ENCODE peak calls at places on chromosomes 11 and 22, in ten cellular contexts. A is upper lobe of left lung, U is fibroblast of the aortic adventitia, Y is H1, F is AG10803, P is fibroblast of pulmonary artery, M is cardiac fibroblast, O is body of pancreas, R is choroid plexus epithelial cell, T is AG04450. Z is an unnamed sample.

GRCh38 chr11:111633248-111633647 is 31.0 kb downstream of the SIK2 start:
- DNase-seq in A (no peak), U (no peak), Y (no peak), F (no peak), P (no peak), M (no peak), O (peak), R (no peak), T (no peak), Z (no peak)

GRCh38 chr11:69241844-69242582 is 51.9 kb upstream of the MYEOV start:
- DNase-seq in A (no peak), U (no peak), Y (no peak), F (no peak), P (no peak), M (no peak), O (no peak), R (no peak), T (no peak), Z (peak)

GRCh38 chr11:13944801-13945505 is 17.6 kb upstream of the SPON1 start:
- DNase-seq in A (no peak), U (no peak), Y (no peak), F (peak), P (no peak), M (no peak), O (no peak), R (no peak), T (no peak), Z (no peak)

GRCh38 chr11:95341246-95341645 is 110.2 kb upstream of the SESN3 start:
- DNase-seq in A (no peak), U (no peak), Y (no peak), F (peak), P (no peak), M (no peak), O (no peak), R (no peak), T (no peak), Z (peak)

GRCh38 chr11:78251083-78251699 is 62.5 kb downstream of the USP35 start:
- DNase-seq in A (no peak), U (peak), Y (no peak), F (peak), P (peak), M (peak), O (no peak), R (peak), T (no peak), Z (peak)

GRCh38 chr11:45079943-45080719 is 66.3 kb upstream of the PRDM11 start:
- DNase-seq in A (no peak), U (no peak), Y (no peak), F (no peak), P (no peak), M (no peak), O (peak), R (no peak), T (no peak), Z (no peak)

GRCh38 chr11:11396290-11397042 is 43.4 kb upstream of the CSNK2A3 start:
- DNase-seq in A (no peak), U (peak), Y (no peak), F (peak), P (peak), M (peak), O (peak), R (peak), T (peak), Z (peak)

GRCh38 chr22:46012881-46013281 is 35.9 kb upstream of the WNT7B start:
- DNase-seq in A (peak), U (no peak), Y (no peak), F (no peak), P (no peak), M (no peak), O (no peak), R (no peak), T (no peak), Z (no peak)

GRCh38 chr11:35145249-35145648 is 6.3 kb downstream of the CD44 start:
- DNase-seq in A (no peak), U (no peak), Y (no peak), F (peak), P (no peak), M (no peak), O (peak), R (peak), T (no peak), Z (no peak)

GRCh38 chr11:11268119-11268518 is 84.9 kb downstream of the CSNK2A3 start:
- DNase-seq in A (no peak), U (no peak), Y (no peak), F (no peak), P (no peak), M (no peak), O (no peak), R (no peak), T (no peak), Z (no peak)

GRCh38 chr22:17803871-17804270 is 29.6 kb upstream of the BID start:
- DNase-seq in A (no peak), U (no peak), Y (no peak), F (no peak), P (no peak), M (no peak), O (no peak), R (no peak), T (no peak), Z (no peak)

GRCh38 chr22:45171830-45172229 is 8.1 kb downstream of the NUP50 start:
- DNase-seq in A (no peak), U (no peak), Y (no peak), F (no peak), P (no peak), M (no peak), O (no peak), R (no peak), T (no peak), Z (no peak)

GRCh38 chr11:28566643-28567042 is 458.5 kb downstream of the METTL15 start:
- DNase-seq in A (no peak), U (peak), Y (peak), F (peak), P (peak), M (peak), O (peak), R (peak), T (peak), Z (peak)

GRCh38 chr22:36865346-36865745 is 4.5 kb downstream of the NCF4 start:
- DNase-seq in A (no peak), U (no peak), Y (no peak), F (no peak), P (peak), M (peak), O (no peak), R (no peak), T (no peak), Z (peak)

GRCh38 chr11:88421530-88421929 is 84.0 kb upstream of the CTSC start:
- DNase-seq in A (no peak), U (peak), Y (no peak), F (peak), P (peak), M (peak), O (peak), R (peak), T (no peak), Z (peak)

GRCh38 chr11:133082453-133082781 is 449.9 kb downstream of the OPCML start:
- DNase-seq in A (no peak), U (no peak), Y (no peak), F (no peak), P (peak), M (peak), O (peak), R (no peak), T (no peak), Z (no peak)

GRCh38 chr11:90223248-90223585 is 368 bp upstream of the CHORDC1 start:
- DNase-seq in A (no peak), U (no peak), Y (no peak), F (no peak), P (no peak), M (no peak), O (no peak), R (no peak), T (no peak), Z (no peak)

GRCh38 chr11:112132737-112133136 is 31.2 kb downstream of the IL18 start:
- DNase-seq in A (no peak), U (no peak), Y (no peak), F (no peak), P (no peak), M (no peak), O (no peak), R (no peak), T (no peak), Z (no peak)

GRCh38 chr11:58837707-58838388 is 6.7 kb downstream of the GLYATL2 start:
- DNase-seq in A (no peak), U (no peak), Y (no peak), F (no peak), P (no peak), M (no peak), O (no peak), R (no peak), T (no peak), Z (no peak)

GRCh38 chr22:28711820-28712777 is 29.5 kb downstream of the CHEK2 start:
- DNase-seq in A (no peak), U (peak), Y (no peak), F (peak), P (peak), M (peak), O (peak), R (peak), T (peak), Z (peak)

GRCh38 chr22:26339755-26340154 is 89.3 kb upstream of the ASPHD2 start:
- DNase-seq in A (no peak), U (no peak), Y (no peak), F (no peak), P (no peak), M (no peak), O (no peak), R (no peak), T (no peak), Z (no peak)

GRCh38 chr22:23478175-23478574 is 101.9 kb downstream of the IGLL1 start:
- DNase-seq in A (no peak), U (no peak), Y (no peak), F (no peak), P (no peak), M (no peak), O (no peak), R (peak), T (no peak), Z (peak)

GRCh38 chr11:128565881-128566280 is 21.5 kb downstream of the ETS1 start:
- DNase-seq in A (no peak), U (no peak), Y (no peak), F (no peak), P (no peak), M (no peak), O (peak), R (no peak), T (no peak), Z (peak)

GRCh38 chr11:1825039-1825740 is 9.6 kb upstream of the SYT8 start:
- DNase-seq in A (peak), U (no peak), Y (peak), F (no peak), P (peak), M (peak), O (peak), R (peak), T (no peak), Z (peak)

GRCh38 chr11:123185326-123185725 is 9.7 kb downstream of the CLMP start:
- DNase-seq in A (no peak), U (no peak), Y (no peak), F (no peak), P (no peak), M (no peak), O (no peak), R (no peak), T (no peak), Z (no peak)

GRCh38 chr11:44774131-44774530 is 47.4 kb downstream of the TSPAN18 start:
- DNase-seq in A (no peak), U (no peak), Y (no peak), F (peak), P (no peak), M (no peak), O (no peak), R (no peak), T (no peak), Z (peak)

GRCh38 chr11:106152013-106152412 is 74.6 kb downstream of the AASDHPPT start:
- DNase-seq in A (no peak), U (peak), Y (no peak), F (peak), P (peak), M (peak), O (peak), R (peak), T (no peak), Z (no peak)

GRCh38 chr22:36177160-36177559 is 16.6 kb upstream of the APOL3 start:
- DNase-seq in A (no peak), U (no peak), Y (no peak), F (no peak), P (no peak), M (no peak), O (no peak), R (no peak), T (no peak), Z (no peak)

GRCh38 chr11:112377946-112378345 is 117.3 kb upstream of the PLET1 start:
- DNase-seq in A (no peak), U (no peak), Y (no peak), F (no peak), P (no peak), M (no peak), O (no peak), R (no peak), T (no peak), Z (no peak)

GRCh38 chr11:691710-692590 is 3.1 kb downstream of the DEAF1 start:
- DNase-seq in A (no peak), U (no peak), Y (no peak), F (no peak), P (no peak), M (no peak), O (no peak), R (no peak), T (no peak), Z (no peak)

GRCh38 chr11:9855579-9856260 is 191.8 kb downstream of the SWAP70 start:
- DNase-seq in A (no peak), U (no peak), Y (no peak), F (peak), P (no peak), M (no peak), O (no peak), R (no peak), T (no peak), Z (no peak)

GRCh38 chr11:92480519-92480918 is 255.9 kb downstream of the FAT3 start:
- DNase-seq in A (no peak), U (no peak), Y (no peak), F (peak), P (peak), M (no peak), O (no peak), R (no peak), T (no peak), Z (no peak)

GRCh38 chr11:8777907-8778767 is 95.5 kb downstream of the RPL27A start:
- DNase-seq in A (peak), U (peak), Y (no peak), F (peak), P (peak), M (peak), O (peak), R (peak), T (no peak), Z (peak)

GRCh38 chr11:70505331-70505731 is 107.0 kb downstream of the CTTN start:
- DNase-seq in A (no peak), U (no peak), Y (no peak), F (no peak), P (no peak), M (no peak), O (no peak), R (no peak), T (no peak), Z (no peak)

DNA sequence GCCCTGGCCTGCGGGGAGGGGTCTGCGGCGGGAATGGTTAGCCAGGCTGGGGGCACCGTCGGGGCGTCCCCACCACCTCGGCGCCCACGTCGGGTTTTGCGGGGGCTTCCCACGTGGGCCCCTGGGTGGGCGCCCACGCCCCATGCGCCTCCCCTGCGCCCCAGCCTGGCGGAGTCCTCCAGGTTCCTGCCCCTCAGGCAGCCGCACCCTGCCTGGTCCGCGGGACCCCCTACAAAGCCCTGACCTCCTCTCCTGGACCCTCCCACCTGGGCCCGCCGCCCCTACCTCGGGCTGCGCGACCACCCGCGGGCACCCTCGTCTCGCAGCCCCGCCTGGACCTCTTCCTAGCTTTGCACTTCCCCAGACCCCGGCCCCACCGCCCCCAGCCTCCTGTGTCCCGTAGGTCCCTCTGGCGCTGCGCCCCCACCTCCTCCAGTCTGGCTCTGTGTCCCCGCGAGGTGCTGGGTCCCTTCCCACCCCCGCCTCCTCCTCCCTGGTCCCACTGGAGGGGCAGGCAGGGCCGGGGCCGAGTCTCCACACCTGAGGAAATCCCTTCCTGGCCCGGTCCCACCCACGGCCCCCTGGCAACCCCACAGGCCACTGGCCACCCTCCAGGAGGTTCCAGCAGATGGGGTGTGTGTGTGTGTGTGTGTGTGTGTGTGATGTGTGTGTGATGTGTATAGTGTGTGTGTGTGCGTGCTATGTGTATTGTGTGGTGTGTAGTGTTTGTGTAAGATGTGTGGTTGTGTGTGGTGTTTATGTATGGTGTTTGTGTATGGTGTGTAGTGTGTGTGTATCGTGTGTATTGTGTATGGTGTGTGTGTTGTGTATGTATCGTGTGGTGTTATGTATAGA is 11.8 kb downstream of the PIM3 start:
- DNase-seq in A (peak), U (no peak), Y (no peak), F (no peak), P (no peak), M (no peak), O (no peak), R (no peak), T (no peak), Z (no peak)
- H3K4me3 ChIP-seq in A (no peak), U (no peak), Y (no peak), F (no peak), P (no peak), M (no peak), O (no peak), R (no peak), T (peak), Z (no peak)

DNA sequence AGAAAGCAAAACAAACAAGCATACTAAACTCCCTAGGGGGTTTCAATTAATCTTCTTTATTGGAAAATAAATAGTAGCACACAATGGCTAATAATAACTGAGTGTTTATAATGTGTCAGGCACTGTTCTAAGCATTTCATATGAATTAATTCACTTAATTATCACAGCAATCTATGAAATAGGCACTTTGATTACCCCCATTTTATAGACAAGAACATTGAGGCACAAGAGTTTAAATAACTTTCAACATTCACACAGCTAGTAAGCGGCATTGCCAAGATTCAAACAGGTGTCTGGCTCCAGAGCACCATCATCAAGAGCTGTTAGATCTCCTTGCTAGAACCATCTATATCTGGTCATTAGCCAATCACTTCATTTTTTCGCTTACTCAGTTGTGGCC is 43.1 kb downstream of the PRCP start:
- DNase-seq in A (no peak), U (no peak), Y (no peak), F (no peak), P (no peak), M (no peak), O (no peak), R (no peak), T (no peak), Z (no peak)
- TF ChIP-seq CTCF in A (no peak), U (no peak), Y (no peak), F (no peak), P (no peak), M (no peak), O (no peak), R (no peak), T (no peak), Z (no peak)

GRCh38 chr22:47156352-47157092 is 394.1 kb downstream of the TBC1D22A start:
- DNase-seq in A (no peak), U (no peak), Y (no peak), F (no peak), P (no peak), M (no peak), O (peak), R (no peak), T (no peak), Z (no peak)

GRCh38 chr22:47153854-47154542 is 391.5 kb downstream of the TBC1D22A start:
- DNase-seq in A (peak), U (no peak), Y (no peak), F (no peak), P (no peak), M (peak), O (no peak), R (no peak), T (no peak), Z (no peak)

GRCh38 chr22:47154621-47155081 is 392.2 kb downstream of the TBC1D22A start:
- DNase-seq in A (no peak), U (peak), Y (no peak), F (peak), P (peak), M (peak), O (peak), R (peak), T (peak), Z (peak)

GRCh38 chr22:47155912-47156311 is 393.5 kb downstream of the TBC1D22A start:
- DNase-seq in A (no peak), U (no peak), Y (no peak), F (no peak), P (no peak), M (no peak), O (no peak), R (no peak), T (no peak), Z (no peak)

GRCh38 chr22:47155131-47155885 is 392.9 kb downstream of the TBC1D22A start:
- DNase-seq in A (no peak), U (no peak), Y (no peak), F (no peak), P (no peak), M (no peak), O (no peak), R (no peak), T (no peak), Z (no peak)
- H3K4me3 ChIP-seq in A (no peak), U (peak), Y (no peak), F (peak), P (peak), M (no peak), O (no peak), R (no peak), T (peak), Z (no peak)

GRCh38 chr11:117430293-117430955 is 102.8 kb downstream of the CEP164 start:
- DNase-seq in A (peak), U (no peak), Y (no peak), F (no peak), P (no peak), M (no peak), O (no peak), R (no peak), T (no peak), Z (no peak)

GRCh38 chr11:117428186-117428855 is 100.7 kb downstream of the CEP164 start:
- DNase-seq in A (peak), U (no peak), Y (no peak), F (no peak), P (no peak), M (no peak), O (no peak), R (no peak), T (no peak), Z (no peak)

GRCh38 chr11:117426941-117427340 is 99.3 kb downstream of the CEP164 start:
- DNase-seq in A (no peak), U (no peak), Y (no peak), F (no peak), P (no peak), M (no peak), O (no peak), R (no peak), T (no peak), Z (no peak)

GRCh38 chr11:117427356-117427874 is 99.8 kb downstream of the CEP164 start:
- DNase-seq in A (no peak), U (no peak), Y (no peak), F (no peak), P (no peak), M (no peak), O (no peak), R (no peak), T (no peak), Z (no peak)

GRCh38 chr11:117428856-117429229 is 101.2 kb downstream of the CEP164 start:
- DNase-seq in A (no peak), U (no peak), Y (no peak), F (no peak), P (no peak), M (no peak), O (no peak), R (no peak), T (no peak), Z (no peak)
- TF ChIP-seq CTCF in A (no peak), U (no peak), Y (peak), F (no peak), P (no peak), M (no peak), O (no peak), R (no peak), T (no peak), Z (no peak)

GRCh38 chr11:72738199-72739141 is 13.7 kb downstream of the ARAP1 start:
- DNase-seq in A (no peak), U (peak), Y (no peak), F (peak), P (no peak), M (peak), O (peak), R (no peak), T (no peak), Z (peak)
- H3K4me3 ChIP-seq in A (no peak), U (no peak), Y (no peak), F (no peak), P (no peak), M (no peak), O (no peak), R (no peak), T (no peak), Z (no peak)

GRCh38 chr22:39327995-39328754 is 8.8 kb upstream of the RPL3 start:
- DNase-seq in A (peak), U (no peak), Y (no peak), F (no peak), P (no peak), M (no peak), O (no peak), R (peak), T (no peak), Z (no peak)
- TF ChIP-seq CTCF in A (no peak), U (no peak), Y (no peak), F (no peak), P (no peak), M (no peak), O (no peak), R (peak), T (no peak), Z (no peak)

Z was measured in fibroblast of villous mesenchyme.